ENCODE peak calls at places on chromosomes 16 and 17, in eight cellular contexts. One of them, this sample, is unnamed.

GRCh38 chr16:51149721-51150158 is 1.3 kb downstream of the SALL1 start:
- DNase-seq in COLO829: no peak
- DNase-seq in left colon: no peak
- DNase-seq in stimulated activated CD8-positive, alpha-beta memory T cell treated with anti-CD3 and anti-CD28 coated beads, Interleukin-4, amount 100 ng/mL, for 4 hours: no peak
- DNase-seq in activated T-cell treated with anti-CD3 and anti-CD28 coated beads for 1 hour: no peak
- DNase-seq in T-helper 9 cell: no peak
- DNase-seq in activated CD8-positive, alpha-beta memory T cell treated with anti-CD3 and anti-CD28 coated beads, Interleukin-2, amount 10 ng/mL, durations not matched to agents 7 days and 5 days: no peak
- DNase-seq in NCI-H69: no peak
- DNase-seq in this sample: no peak

GRCh38 chr17:75763269-75763607 is 1.8 kb downstream of the GALK1 start:
- DNase-seq in COLO829: no peak
- DNase-seq in left colon: no peak
- DNase-seq in stimulated activated CD8-positive, alpha-beta memory T cell treated with anti-CD3 and anti-CD28 coated beads, Interleukin-4, amount 100 ng/mL, for 4 hours: no peak
- DNase-seq in activated T-cell treated with anti-CD3 and anti-CD28 coated beads for 1 hour: no peak
- DNase-seq in T-helper 9 cell: no peak
- DNase-seq in activated CD8-positive, alpha-beta memory T cell treated with anti-CD3 and anti-CD28 coated beads, Interleukin-2, amount 10 ng/mL, durations not matched to agents 7 days and 5 days: no peak
- DNase-seq in NCI-H69: no peak
- DNase-seq in this sample: no peak

GRCh38 chr17:8408371-8408770 is 10.7 kb upstream of the RNF222 start:
- DNase-seq in COLO829: peak; percentile 57
- DNase-seq in left colon: peak; percentile 71
- DNase-seq in stimulated activated CD8-positive, alpha-beta memory T cell treated with anti-CD3 and anti-CD28 coated beads, Interleukin-4, amount 100 ng/mL, for 4 hours: no peak
- DNase-seq in activated T-cell treated with anti-CD3 and anti-CD28 coated beads for 1 hour: no peak
- DNase-seq in T-helper 9 cell: no peak
- DNase-seq in activated CD8-positive, alpha-beta memory T cell treated with anti-CD3 and anti-CD28 coated beads, Interleukin-2, amount 10 ng/mL, durations not matched to agents 7 days and 5 days: no peak
- DNase-seq in NCI-H69: no peak
- DNase-seq in this sample: peak; percentile 68

GRCh38 chr16:70465999-70466811 is 11.8 kb downstream of the FCSK start:
- DNase-seq in COLO829: no peak
- DNase-seq in left colon: no peak
- DNase-seq in stimulated activated CD8-positive, alpha-beta memory T cell treated with anti-CD3 and anti-CD28 coated beads, Interleukin-4, amount 100 ng/mL, for 4 hours: no peak
- DNase-seq in activated T-cell treated with anti-CD3 and anti-CD28 coated beads for 1 hour: no peak
- DNase-seq in T-helper 9 cell: no peak
- DNase-seq in activated CD8-positive, alpha-beta memory T cell treated with anti-CD3 and anti-CD28 coated beads, Interleukin-2, amount 10 ng/mL, durations not matched to agents 7 days and 5 days: no peak
- DNase-seq in NCI-H69: no peak
- DNase-seq in this sample: no peak

GRCh38 chr16:50744911-50745310 is 3.0 kb downstream of the CYLD start:
- DNase-seq in COLO829: no peak
- DNase-seq in left colon: no peak
- DNase-seq in stimulated activated CD8-positive, alpha-beta memory T cell treated with anti-CD3 and anti-CD28 coated beads, Interleukin-4, amount 100 ng/mL, for 4 hours: no peak
- DNase-seq in activated T-cell treated with anti-CD3 and anti-CD28 coated beads for 1 hour: no peak
- DNase-seq in T-helper 9 cell: no peak
- DNase-seq in activated CD8-positive, alpha-beta memory T cell treated with anti-CD3 and anti-CD28 coated beads, Interleukin-2, amount 10 ng/mL, durations not matched to agents 7 days and 5 days: no peak
- DNase-seq in NCI-H69: no peak
- DNase-seq in this sample: peak; percentile 62

GRCh38 chr16:80027007-80027965 is 426.7 kb upstream of the MAF start:
- DNase-seq in COLO829: peak; percentile 89
- DNase-seq in left colon: peak; percentile 43
- DNase-seq in stimulated activated CD8-positive, alpha-beta memory T cell treated with anti-CD3 and anti-CD28 coated beads, Interleukin-4, amount 100 ng/mL, for 4 hours: peak; percentile 16
- DNase-seq in activated T-cell treated with anti-CD3 and anti-CD28 coated beads for 1 hour: peak; percentile 6
- DNase-seq in T-helper 9 cell: peak; percentile 4
- DNase-seq in activated CD8-positive, alpha-beta memory T cell treated with anti-CD3 and anti-CD28 coated beads, Interleukin-2, amount 10 ng/mL, durations not matched to agents 7 days and 5 days: peak; percentile 82
- DNase-seq in NCI-H69: peak; percentile 2
- DNase-seq in this sample: peak; percentile 98

GRCh38 chr16:21228473-21228872 is 5.0 kb upstream of the ANKS4B start:
- DNase-seq in COLO829: no peak
- DNase-seq in left colon: no peak
- DNase-seq in stimulated activated CD8-positive, alpha-beta memory T cell treated with anti-CD3 and anti-CD28 coated beads, Interleukin-4, amount 100 ng/mL, for 4 hours: no peak
- DNase-seq in activated T-cell treated with anti-CD3 and anti-CD28 coated beads for 1 hour: no peak
- DNase-seq in T-helper 9 cell: no peak
- DNase-seq in activated CD8-positive, alpha-beta memory T cell treated with anti-CD3 and anti-CD28 coated beads, Interleukin-2, amount 10 ng/mL, durations not matched to agents 7 days and 5 days: no peak
- DNase-seq in NCI-H69: no peak
- DNase-seq in this sample: no peak

GRCh38 chr16:19861811-19862327 is 22.8 kb downstream of the GPRC5B start:
- DNase-seq in COLO829: peak; percentile 70
- DNase-seq in left colon: no peak
- DNase-seq in stimulated activated CD8-positive, alpha-beta memory T cell treated with anti-CD3 and anti-CD28 coated beads, Interleukin-4, amount 100 ng/mL, for 4 hours: no peak
- DNase-seq in activated T-cell treated with anti-CD3 and anti-CD28 coated beads for 1 hour: no peak
- DNase-seq in T-helper 9 cell: no peak
- DNase-seq in activated CD8-positive, alpha-beta memory T cell treated with anti-CD3 and anti-CD28 coated beads, Interleukin-2, amount 10 ng/mL, durations not matched to agents 7 days and 5 days: no peak
- DNase-seq in NCI-H69: no peak
- DNase-seq in this sample: no peak

GRCh38 chr17:44878627-44879221 is 20.5 kb downstream of the EFTUD2 start:
- DNase-seq in COLO829: peak; percentile 47
- DNase-seq in left colon: no peak
- DNase-seq in stimulated activated CD8-positive, alpha-beta memory T cell treated with anti-CD3 and anti-CD28 coated beads, Interleukin-4, amount 100 ng/mL, for 4 hours: no peak
- DNase-seq in activated T-cell treated with anti-CD3 and anti-CD28 coated beads for 1 hour: peak; percentile 11
- DNase-seq in T-helper 9 cell: no peak
- DNase-seq in activated CD8-positive, alpha-beta memory T cell treated with anti-CD3 and anti-CD28 coated beads, Interleukin-2, amount 10 ng/mL, durations not matched to agents 7 days and 5 days: peak; percentile 47
- DNase-seq in NCI-H69: peak; percentile 65
- DNase-seq in this sample: peak; percentile 54

GRCh38 chr16:57092786-57093301 is 461 bp downstream of the CPNE2 start:
- DNase-seq in COLO829: no peak
- DNase-seq in left colon: no peak
- DNase-seq in stimulated activated CD8-positive, alpha-beta memory T cell treated with anti-CD3 and anti-CD28 coated beads, Interleukin-4, amount 100 ng/mL, for 4 hours: no peak
- DNase-seq in activated T-cell treated with anti-CD3 and anti-CD28 coated beads for 1 hour: peak; percentile 43
- DNase-seq in T-helper 9 cell: peak; percentile 44
- DNase-seq in activated CD8-positive, alpha-beta memory T cell treated with anti-CD3 and anti-CD28 coated beads, Interleukin-2, amount 10 ng/mL, durations not matched to agents 7 days and 5 days: peak; percentile 50
- DNase-seq in NCI-H69: peak; percentile 70
- DNase-seq in this sample: peak; percentile 36